ENCODE peak calls at places on chromosomes 6 and 20, in eight cellular contexts. O is HEK293T; Y is stimulated activated CD4-positive, alpha-beta T cell treated with anti-CD3 and anti-CD28 coated beads, TNF-alpha, amount 100 ng/mL, for 1 hour; B is epithelial cell of esophagus; U is B cell; W is ascending aorta; K is activated CD4-positive, alpha-beta T cell treated with anti-CD3 and anti-CD28 coated beads, Interleukin-2, amount 10 ng/mL, durations not matched to agents 7 days and 5 days; I is body of pancreas. T is an unnamed sample.

GRCh38 chr6:64996301-64996700 is 710.7 kb downstream of the EYS start:
- DNase-seq in B (no peak), K (no peak), W (no peak), U (no peak), Y (no peak), O (no peak), I (no peak), T (no peak)

GRCh38 chr20:35820715-35821114 is 48.9 kb downstream of the PHF20 start:
- DNase-seq in I (no peak), B (peak; percentile 20), O (no peak), U (no peak), K (no peak), W (no peak), Y (no peak), T (no peak)

GRCh38 chr20:675453-676314 is at the start of gene SCRT2:
- DNase-seq in O (peak; percentile 87), W (peak; percentile 83), K (peak; percentile 66), B (peak; percentile 81), Y (no peak), I (peak; percentile 83), U (no peak), T (peak; percentile 66)

GRCh38 chr6:131807644-131808459 is at the start of gene ENPP1:
- DNase-seq in U (peak; percentile 67), W (peak; percentile 93), B (peak; percentile 55), O (peak; percentile 83), K (peak; percentile 40), Y (no peak), I (peak; percentile 79), T (peak; percentile 55)

GRCh38 chr20:57566399-57566798 is 5.5 kb downstream of the PCK1 start:
- DNase-seq in W (no peak), K (no peak), I (no peak), U (no peak), Y (no peak), B (no peak), O (no peak), T (no peak)

GRCh38 chr6:5782783-5783567 is 223.8 kb downstream of the NRN1 start:
- DNase-seq in I (peak; percentile 32), Y (no peak), K (no peak), W (no peak), O (no peak), B (no peak), U (no peak), T (no peak)

GRCh38 chr20:17749979-17750721 is 50.4 kb downstream of the BANF2 start:
- DNase-seq in B (peak; percentile 16), U (no peak), Y (no peak), O (no peak), K (no peak), W (peak; percentile 74), I (peak; percentile 68), T (no peak)

GRCh38 chr6:153662982-153663381 is 376.1 kb upstream of the OPRM1 start:
- DNase-seq in W (no peak), O (peak; percentile 11), B (no peak), K (no peak), I (no peak), Y (no peak), U (no peak), T (no peak)

GRCh38 chr6:7587631-7588100 is 2.3 kb upstream of the SNRNP48 start:
- DNase-seq in Y (no peak), K (no peak), I (peak; percentile 23), U (no peak), B (peak; percentile 82), O (no peak), W (no peak), T (no peak)

GRCh38 chr20:5848711-5849505 is 98.7 kb downstream of the SHLD1 start:
- DNase-seq in U (no peak), O (no peak), K (no peak), I (peak; percentile 17), B (peak; percentile 29), W (no peak), Y (no peak), T (no peak)

GRCh38 chr20:258963-259362 is 1.4 kb downstream of the DEFB132 start:
- DNase-seq in K (peak; percentile 12), W (no peak), U (no peak), O (peak; percentile 25), I (no peak), B (peak; percentile 27), Y (no peak), T (peak; percentile 27)

GRCh38 chr6:16624631-16625299 is 136.5 kb downstream of the ATXN1 start:
- DNase-seq in I (no peak), B (no peak), K (no peak), O (no peak), Y (no peak), U (no peak), W (no peak), T (no peak)

GRCh38 chr20:54759589-54759988 is 284.2 kb downstream of the DOK5 start:
- DNase-seq in K (no peak), O (no peak), B (no peak), W (no peak), I (no peak), U (no peak), Y (no peak), T (no peak)

GRCh38 chr6:145508107-145508506 is 227.2 kb downstream of the EPM2A start:
- DNase-seq in I (no peak), U (no peak), K (no peak), B (peak; percentile 9), W (no peak), O (peak; percentile 14), Y (no peak), T (no peak)

GRCh38 chr6:2862712-2863174 is 21.1 kb upstream of the SERPINB1 start:
- DNase-seq in I (no peak), Y (no peak), O (no peak), B (no peak), U (peak; percentile 76), K (no peak), W (no peak), T (no peak)

GRCh38 chr6:6918216-6918983 is 189.4 kb upstream of the RREB1 start:
- DNase-seq in I (no peak), Y (no peak), K (peak; percentile 31), U (no peak), O (no peak), B (peak; percentile 76), W (no peak), T (peak; percentile 18)

GRCh38 chr20:22795897-22796296 is 211.5 kb upstream of the FOXA2 start:
- DNase-seq in W (peak; percentile 87), B (peak; percentile 92), I (peak; percentile 37), Y (no peak), O (no peak), K (no peak), U (no peak), T (no peak)

GRCh38 chr6:81216668-81217067 is 535.8 kb downstream of the TENT5A start:
- DNase-seq in O (no peak), I (no peak), W (no peak), Y (no peak), B (no peak), U (no peak), K (no peak), T (no peak)

GRCh38 chr6:154996841-154997311 is 1.8 kb downstream of the TIAM2 start:
- DNase-seq in W (no peak), U (no peak), O (no peak), Y (no peak), B (peak; percentile 90), I (no peak), K (no peak), T (no peak)

GRCh38 chr6:109440325-109441068 is at the start of the genes PPIL6 and SMPD2:
- DNase-seq in W (peak; percentile 93), Y (peak; percentile 35), O (peak; percentile 92), K (peak; percentile 78), U (peak; percentile 86), I (peak; percentile 89), B (peak; percentile 83), T (peak; percentile 81)